ENCODE peak calls at places on chromosomes 3 and 15, in eight cellular contexts. P is hippocampal formation; W is upper lobe of right lung; Z is BJ; K is occipital lobe; D is fibroblast of lung; T is T-cell; I is activated gamma-delta T cell treated with anti-CD3 and anti-CD28 coated beads, Interleukin-2, amount 50 U/mL, for 16 hours. N is an unnamed sample.

GRCh38 chr3:152865675-152866074 is 30.7 kb downstream of the P2RY1 start:
- DNase-seq in P (no peak), W (no peak), Z (no peak), K (no peak), D (no peak), T (no peak), I (no peak), N (no peak)

GRCh38 chr3:14423197-14423743 is 20.9 kb downstream of the SLC6A6 start:
- DNase-seq in P (no peak), W (no peak), Z (no peak), K (no peak), D (no peak), T (no peak), I (no peak), N (no peak)

GRCh38 chr3:171615742-171616141 is 155.5 kb upstream of the TNIK start:
- DNase-seq in P (no peak), W (no peak), Z (no peak), K (no peak), D (no peak), T (no peak), I (no peak), N (no peak)

GRCh38 chr15:60390931-60391501 is 6.8 kb downstream of the ANXA2 start:
- DNase-seq in P (no peak), W (no peak), Z (no peak), K (no peak), D (peak; percentile 85), T (no peak), I (no peak), N (peak; percentile 92)

GRCh38 chr3:50483374-50483773 is 20.1 kb downstream of the CACNA2D2 start:
- DNase-seq in P (no peak), W (no peak), Z (no peak), K (no peak), D (no peak), T (no peak), I (no peak), N (no peak)

GRCh38 chr3:191328963-191329653 is at the start of gene CCDC50:
- DNase-seq in P (peak; percentile 70), W (peak; percentile 94), Z (no peak), K (peak; percentile 77), D (peak; percentile 78), T (peak; percentile 39), I (peak; percentile 28), N (peak; percentile 81)

GRCh38 chr15:34122771-34123183 is 20.9 kb downstream of the PGBD4 start:
- DNase-seq in P (no peak), W (no peak), Z (peak; percentile 95), K (no peak), D (peak; percentile 87), T (no peak), I (no peak), N (peak; percentile 99)

GRCh38 chr3:193772389-193772788 is 179.4 kb downstream of the OPA1 start:
- DNase-seq in P (peak; percentile 6), W (no peak), Z (no peak), K (no peak), D (no peak), T (no peak), I (no peak), N (no peak)

GRCh38 chr15:78076231-78077052 is 1.1 kb downstream of the TBC1D2B start:
- DNase-seq in P (no peak), W (no peak), Z (no peak), K (no peak), D (peak; percentile 18), T (no peak), I (no peak), N (peak; percentile 54)